ENCODE peak calls at places on chromosomes 16 and 17, in nine cellular contexts. One of them, this sample, is unnamed.
A peak's percentile ranks its signal among the peaks of the same experiment; 100 is the strongest.

GRCh38 chr16:60166-60565 is 6.5 kb downstream of the SNRNP25 start:
- DNase-seq in epithelial cell of esophagus: no peak
- DNase-seq in upper lobe of right lung: peak; percentile 62
- DNase-seq in CD4-positive, alpha-beta T cell: no peak
- DNase-seq in neural progenitor cell: no peak
- DNase-seq in colonic mucosa: no peak
- DNase-seq in AG04449: no peak
- DNase-seq in brain microvascular endothelial cell: no peak
- DNase-seq in lung: no peak
- DNase-seq in this sample: no peak

GRCh38 chr17:3990391-3991127 is 26.3 kb upstream of the ATP2A3 start:
- DNase-seq in epithelial cell of esophagus: peak; percentile 28
- DNase-seq in AG04449: no peak
- DNase-seq in brain microvascular endothelial cell: no peak
- DNase-seq in upper lobe of right lung: peak; percentile 13
- DNase-seq in neural progenitor cell: no peak
- DNase-seq in CD4-positive, alpha-beta T cell: no peak
- DNase-seq in colonic mucosa: no peak
- DNase-seq in lung: no peak
- DNase-seq in this sample: no peak

GRCh38 chr17:38844261-38844757 is 9.2 kb downstream of the RPL23 start:
- DNase-seq in neural progenitor cell: no peak
- DNase-seq in brain microvascular endothelial cell: no peak
- DNase-seq in colonic mucosa: no peak
- DNase-seq in epithelial cell of esophagus: peak; percentile 31
- DNase-seq in upper lobe of right lung: no peak
- DNase-seq in lung: peak; percentile 42
- DNase-seq in AG04449: no peak
- DNase-seq in CD4-positive, alpha-beta T cell: no peak
- DNase-seq in this sample: no peak

GRCh38 chr16:78094166-78094565 is 5.3 kb upstream of the WWOX start:
- DNase-seq in lung: no peak
- DNase-seq in upper lobe of right lung: no peak
- DNase-seq in epithelial cell of esophagus: no peak
- DNase-seq in AG04449: no peak
- DNase-seq in brain microvascular endothelial cell: no peak
- DNase-seq in neural progenitor cell: no peak
- DNase-seq in CD4-positive, alpha-beta T cell: no peak
- DNase-seq in colonic mucosa: no peak
- DNase-seq in this sample: no peak

GRCh38 chr17:64707077-64707591 is 45.0 kb upstream of the SMURF2 start:
- DNase-seq in epithelial cell of esophagus: peak; percentile 99
- DNase-seq in AG04449: peak; percentile 96
- DNase-seq in brain microvascular endothelial cell: peak; percentile 99
- DNase-seq in upper lobe of right lung: peak; percentile 90
- DNase-seq in colonic mucosa: peak; percentile 88
- DNase-seq in neural progenitor cell: no peak
- DNase-seq in CD4-positive, alpha-beta T cell: no peak
- DNase-seq in lung: peak; percentile 86
- DNase-seq in this sample: peak; percentile 90

GRCh38 chr16:71878911-71879310 is 5.1 kb downstream of the ZNF821 start:
- DNase-seq in AG04449: no peak
- DNase-seq in CD4-positive, alpha-beta T cell: no peak
- DNase-seq in brain microvascular endothelial cell: no peak
- DNase-seq in epithelial cell of esophagus: no peak
- DNase-seq in lung: no peak
- DNase-seq in colonic mucosa: no peak
- DNase-seq in neural progenitor cell: no peak
- DNase-seq in upper lobe of right lung: no peak
- DNase-seq in this sample: no peak

GRCh38 chr17:29111816-29112499 is 68.2 kb downstream of the MYO18A start:
- DNase-seq in AG04449: no peak
- DNase-seq in CD4-positive, alpha-beta T cell: peak; percentile 59
- DNase-seq in epithelial cell of esophagus: peak; percentile 77
- DNase-seq in brain microvascular endothelial cell: peak; percentile 42
- DNase-seq in neural progenitor cell: peak; percentile 77
- DNase-seq in lung: peak; percentile 71
- DNase-seq in colonic mucosa: peak; percentile 73
- DNase-seq in upper lobe of right lung: peak; percentile 84
- DNase-seq in this sample: peak; percentile 19

GRCh38 chr17:64442550-64442971 is 6.4 kb upstream of the MILR1 start:
- DNase-seq in AG04449: no peak
- DNase-seq in upper lobe of right lung: no peak
- DNase-seq in lung: no peak
- DNase-seq in neural progenitor cell: no peak
- DNase-seq in colonic mucosa: no peak
- DNase-seq in epithelial cell of esophagus: no peak
- DNase-seq in CD4-positive, alpha-beta T cell: no peak
- DNase-seq in brain microvascular endothelial cell: no peak
- DNase-seq in this sample: no peak

GRCh38 chr16:74865922-74866598 is 91.4 kb upstream of the FA2H start:
- DNase-seq in neural progenitor cell: peak; percentile 42
- DNase-seq in AG04449: no peak
- DNase-seq in lung: no peak
- DNase-seq in upper lobe of right lung: no peak
- DNase-seq in epithelial cell of esophagus: no peak
- DNase-seq in brain microvascular endothelial cell: no peak
- DNase-seq in colonic mucosa: no peak
- DNase-seq in CD4-positive, alpha-beta T cell: no peak
- DNase-seq in this sample: no peak

GRCh38 chr17:78506454-78507309 is 70.5 kb downstream of the DNAH17 start:
- DNase-seq in brain microvascular endothelial cell: no peak
- DNase-seq in colonic mucosa: no peak
- DNase-seq in lung: no peak
- DNase-seq in epithelial cell of esophagus: no peak
- DNase-seq in upper lobe of right lung: peak; percentile 56
- DNase-seq in neural progenitor cell: no peak
- DNase-seq in AG04449: no peak
- DNase-seq in CD4-positive, alpha-beta T cell: no peak
- DNase-seq in this sample: no peak

GRCh38 chr17:3738562-3739295 is 15.0 kb downstream of the HASPIN start:
- DNase-seq in upper lobe of right lung: peak; percentile 78
- DNase-seq in neural progenitor cell: peak; percentile 50
- DNase-seq in AG04449: no peak
- DNase-seq in CD4-positive, alpha-beta T cell: peak; percentile 60
- DNase-seq in epithelial cell of esophagus: peak; percentile 91
- DNase-seq in brain microvascular endothelial cell: no peak
- DNase-seq in colonic mucosa: peak; percentile 62
- DNase-seq in lung: peak; percentile 64
- DNase-seq in this sample: no peak

GRCh38 chr17:79299349-79299748 is 224.7 kb downstream of the ENGASE start:
- DNase-seq in lung: no peak
- DNase-seq in brain microvascular endothelial cell: no peak
- DNase-seq in colonic mucosa: no peak
- DNase-seq in epithelial cell of esophagus: no peak
- DNase-seq in upper lobe of right lung: no peak
- DNase-seq in AG04449: no peak
- DNase-seq in neural progenitor cell: no peak
- DNase-seq in CD4-positive, alpha-beta T cell: no peak
- DNase-seq in this sample: no peak

GRCh38 chr17:82003411-82004381 is 19.0 kb downstream of the CENPX start:
- DNase-seq in brain microvascular endothelial cell: peak; percentile 93
- DNase-seq in lung: no peak
- DNase-seq in CD4-positive, alpha-beta T cell: no peak
- DNase-seq in upper lobe of right lung: no peak
- DNase-seq in neural progenitor cell: no peak
- DNase-seq in AG04449: peak; percentile 63
- DNase-seq in epithelial cell of esophagus: peak; percentile 96
- DNase-seq in colonic mucosa: no peak
- DNase-seq in this sample: peak; percentile 68
- TF ChIP-seq CTCF in brain microvascular endothelial cell: no peak
- TF ChIP-seq CTCF in lung: no peak
- TF ChIP-seq CTCF in CD4-positive, alpha-beta T cell: no peak
- TF ChIP-seq CTCF in upper lobe of right lung: no peak
- TF ChIP-seq CTCF in neural progenitor cell: no peak
- TF ChIP-seq CTCF in AG04449: no peak
- TF ChIP-seq CTCF in epithelial cell of esophagus: no peak
- TF ChIP-seq CTCF in colonic mucosa: no peak
- TF ChIP-seq CTCF in this sample: no peak

GRCh38 chr16:19599968-19600716 is 44.6 kb downstream of the VPS35L start:
- DNase-seq in lung: no peak
- DNase-seq in colonic mucosa: no peak
- DNase-seq in upper lobe of right lung: no peak
- DNase-seq in AG04449: no peak
- DNase-seq in epithelial cell of esophagus: no peak
- DNase-seq in neural progenitor cell: no peak
- DNase-seq in brain microvascular endothelial cell: no peak
- DNase-seq in CD4-positive, alpha-beta T cell: no peak
- DNase-seq in this sample: no peak

GRCh38 chr16:19604911-19605310 is 49.4 kb downstream of the VPS35L start:
- DNase-seq in CD4-positive, alpha-beta T cell: no peak
- DNase-seq in lung: no peak
- DNase-seq in neural progenitor cell: no peak
- DNase-seq in epithelial cell of esophagus: no peak
- DNase-seq in AG04449: no peak
- DNase-seq in upper lobe of right lung: no peak
- DNase-seq in brain microvascular endothelial cell: no peak
- DNase-seq in colonic mucosa: no peak
- DNase-seq in this sample: no peak

GRCh38 chr16:19605701-19606100 is 50.2 kb downstream of the VPS35L start:
- DNase-seq in colonic mucosa: no peak
- DNase-seq in lung: no peak
- DNase-seq in brain microvascular endothelial cell: no peak
- DNase-seq in upper lobe of right lung: no peak
- DNase-seq in AG04449: no peak
- DNase-seq in CD4-positive, alpha-beta T cell: no peak
- DNase-seq in epithelial cell of esophagus: no peak
- DNase-seq in neural progenitor cell: no peak
- DNase-seq in this sample: no peak

GRCh38 chr16:19598805-19599204 is 43.3 kb downstream of the VPS35L start:
- DNase-seq in neural progenitor cell: no peak
- DNase-seq in lung: no peak
- DNase-seq in AG04449: no peak
- DNase-seq in upper lobe of right lung: no peak
- DNase-seq in colonic mucosa: no peak
- DNase-seq in CD4-positive, alpha-beta T cell: no peak
- DNase-seq in epithelial cell of esophagus: no peak
- DNase-seq in brain microvascular endothelial cell: no peak
- DNase-seq in this sample: no peak

GRCh38 chr16:19601083-19601976 is 45.8 kb downstream of the VPS35L start:
- DNase-seq in epithelial cell of esophagus: peak; percentile 53
- DNase-seq in neural progenitor cell: peak; percentile 64
- DNase-seq in colonic mucosa: peak; percentile 33
- DNase-seq in lung: no peak
- DNase-seq in AG04449: no peak
- DNase-seq in CD4-positive, alpha-beta T cell: peak; percentile 5
- DNase-seq in brain microvascular endothelial cell: peak; percentile 32
- DNase-seq in upper lobe of right lung: no peak
- DNase-seq in this sample: peak; percentile 7
- TF ChIP-seq CTCF in epithelial cell of esophagus: peak; percentile 56
- TF ChIP-seq CTCF in neural progenitor cell: peak; percentile 83
- TF ChIP-seq CTCF in colonic mucosa: peak; percentile 47
- TF ChIP-seq CTCF in lung: peak; percentile 16
- TF ChIP-seq CTCF in AG04449: peak; percentile 37
- TF ChIP-seq CTCF in CD4-positive, alpha-beta T cell: peak; percentile 80
- TF ChIP-seq CTCF in brain microvascular endothelial cell: peak; percentile 68
- TF ChIP-seq CTCF in upper lobe of right lung: peak; percentile 59
- TF ChIP-seq CTCF in this sample: peak; percentile 60

DNA sequence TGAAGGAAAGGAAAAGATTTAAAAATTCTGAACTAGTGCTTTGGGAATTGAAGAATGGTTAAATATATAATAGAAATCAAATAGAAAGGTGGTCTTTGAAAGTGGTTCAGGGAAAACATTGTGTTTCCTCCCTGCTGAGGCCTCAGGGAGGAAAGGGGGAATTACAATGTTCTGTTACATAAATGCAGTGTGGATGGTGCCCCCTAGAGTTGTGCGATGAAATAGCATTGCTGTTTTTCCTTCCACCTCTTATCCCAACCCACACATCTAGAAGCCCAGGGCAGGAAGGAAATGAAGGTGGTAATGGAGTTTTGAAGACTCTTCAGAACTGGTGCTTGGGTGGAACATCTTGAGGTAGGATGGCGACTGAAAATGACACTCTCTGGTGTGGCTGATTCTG is 6.4 kb upstream of the TOX3 start:
- DNase-seq in brain microvascular endothelial cell: no peak
- DNase-seq in colonic mucosa: no peak
- DNase-seq in epithelial cell of esophagus: no peak
- DNase-seq in neural progenitor cell: no peak
- DNase-seq in upper lobe of right lung: no peak
- DNase-seq in AG04449: no peak
- DNase-seq in CD4-positive, alpha-beta T cell: no peak
- DNase-seq in lung: no peak
- DNase-seq in this sample: no peak
- TF ChIP-seq CTCF in brain microvascular endothelial cell: peak; percentile 15
- TF ChIP-seq CTCF in colonic mucosa: peak; percentile 28
- TF ChIP-seq CTCF in epithelial cell of esophagus: peak; percentile 19
- TF ChIP-seq CTCF in neural progenitor cell: peak; percentile 68
- TF ChIP-seq CTCF in upper lobe of right lung: no peak
- TF ChIP-seq CTCF in AG04449: no peak
- TF ChIP-seq CTCF in CD4-positive, alpha-beta T cell: no peak
- TF ChIP-seq CTCF in lung: no peak
- TF ChIP-seq CTCF in this sample: no peak

GRCh38 chr17:37735165-37735564 is 9.7 kb downstream of the HNF1B start:
- DNase-seq in upper lobe of right lung: no peak
- DNase-seq in CD4-positive, alpha-beta T cell: no peak
- DNase-seq in colonic mucosa: no peak
- DNase-seq in brain microvascular endothelial cell: no peak
- DNase-seq in neural progenitor cell: no peak
- DNase-seq in AG04449: no peak
- DNase-seq in epithelial cell of esophagus: no peak
- DNase-seq in lung: no peak
- DNase-seq in this sample: no peak

GRCh38 chr17:37740861-37741260 is 4.0 kb downstream of the HNF1B start:
- DNase-seq in AG04449: no peak
- DNase-seq in epithelial cell of esophagus: no peak
- DNase-seq in neural progenitor cell: no peak
- DNase-seq in brain microvascular endothelial cell: no peak
- DNase-seq in lung: no peak
- DNase-seq in CD4-positive, alpha-beta T cell: no peak
- DNase-seq in colonic mucosa: no peak
- DNase-seq in upper lobe of right lung: no peak
- DNase-seq in this sample: no peak

GRCh38 chr17:37736428-37736827 is 8.4 kb downstream of the HNF1B start:
- DNase-seq in CD4-positive, alpha-beta T cell: no peak
- DNase-seq in colonic mucosa: no peak
- DNase-seq in epithelial cell of esophagus: no peak
- DNase-seq in upper lobe of right lung: no peak
- DNase-seq in neural progenitor cell: no peak
- DNase-seq in brain microvascular endothelial cell: no peak
- DNase-seq in lung: no peak
- DNase-seq in AG04449: no peak
- DNase-seq in this sample: no peak

GRCh38 chr17:37737081-37737480 is 7.8 kb downstream of the HNF1B start:
- DNase-seq in lung: no peak
- DNase-seq in CD4-positive, alpha-beta T cell: no peak
- DNase-seq in colonic mucosa: no peak
- DNase-seq in brain microvascular endothelial cell: no peak
- DNase-seq in epithelial cell of esophagus: peak; percentile 14
- DNase-seq in upper lobe of right lung: no peak
- DNase-seq in neural progenitor cell: no peak
- DNase-seq in AG04449: no peak
- DNase-seq in this sample: no peak

DNA sequence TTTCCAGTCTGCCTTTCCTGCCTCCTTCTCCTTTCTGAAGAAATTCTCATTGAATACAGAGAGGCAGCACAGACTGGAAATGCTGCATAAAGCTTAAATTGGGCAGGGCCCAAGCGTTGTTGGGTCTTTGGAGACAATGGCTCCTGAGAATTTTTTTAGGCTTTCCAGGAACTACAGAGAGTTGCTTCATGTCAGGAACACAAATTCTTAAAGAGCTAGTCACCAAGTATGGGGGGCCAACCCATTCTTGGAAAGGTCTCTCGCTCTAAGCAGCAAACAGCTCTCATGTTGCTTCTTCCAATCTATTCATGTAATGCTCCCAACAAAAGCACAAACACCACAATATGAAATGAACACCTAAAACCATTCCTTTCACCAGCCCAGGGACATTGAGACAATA is 6.9 kb downstream of the HNF1B start:
- DNase-seq in epithelial cell of esophagus: no peak
- DNase-seq in CD4-positive, alpha-beta T cell: no peak
- DNase-seq in neural progenitor cell: no peak
- DNase-seq in lung: no peak
- DNase-seq in brain microvascular endothelial cell: peak; percentile 43
- DNase-seq in upper lobe of right lung: no peak
- DNase-seq in AG04449: no peak
- DNase-seq in colonic mucosa: no peak
- DNase-seq in this sample: no peak
- TF ChIP-seq CTCF in epithelial cell of esophagus: no peak
- TF ChIP-seq CTCF in CD4-positive, alpha-beta T cell: no peak
- TF ChIP-seq CTCF in neural progenitor cell: no peak
- TF ChIP-seq CTCF in lung: no peak
- TF ChIP-seq CTCF in brain microvascular endothelial cell: no peak
- TF ChIP-seq CTCF in upper lobe of right lung: no peak
- TF ChIP-seq CTCF in AG04449: no peak
- TF ChIP-seq CTCF in colonic mucosa: no peak
- TF ChIP-seq CTCF in this sample: no peak